ENCODE peak calls at places on chromosomes 1 and 21, in nine cellular contexts. F is BE2C, B is colonic mucosa, U is psoas muscle, N is cardiac muscle cell, V is HFFc6, A is mucosa of descending colon, C is A549, E is endothelial cell. M is an unnamed sample.

GRCh38 chr1:55209247-55209646 is 5.9 kb downstream of the USP24 start:
- DNase-seq in F (no peak), B (no peak), U (no peak), N (no peak), V (no peak), A (no peak), C (no peak), E (no peak), M (no peak)

GRCh38 chr1:76023669-76024407 is 50.7 kb upstream of the ST6GALNAC3 start:
- DNase-seq in F (no peak), B (no peak), U (no peak), N (no peak), V (peak), A (no peak), C (no peak), E (no peak), M (no peak)

GRCh38 chr1:235573880-235574279 is 69.6 kb upstream of the B3GALNT2 start:
- DNase-seq in F (no peak), B (no peak), U (no peak), N (no peak), V (no peak), A (no peak), C (no peak), E (no peak), M (no peak)

GRCh38 chr1:192573499-192573898 is 2.1 kb upstream of the RGS1 start:
- DNase-seq in F (no peak), B (no peak), U (no peak), N (no peak), V (peak), A (no peak), C (no peak), E (no peak), M (no peak)

GRCh38 chr1:200176798-200177197 is 149.3 kb downstream of the NR5A2 start:
- DNase-seq in F (no peak), B (no peak), U (no peak), N (no peak), V (no peak), A (no peak), C (no peak), E (no peak), M (no peak)

GRCh38 chr1:22661880-22662279 is 8.8 kb downstream of the C1QB start:
- DNase-seq in F (no peak), B (no peak), U (no peak), N (no peak), V (no peak), A (no peak), C (no peak), E (no peak), M (no peak)

GRCh38 chr1:110087812-110088738 is 17.6 kb upstream of the ALX3 start:
- DNase-seq in F (peak), B (peak), U (no peak), N (peak), V (peak), A (no peak), C (peak), E (peak), M (peak)

GRCh38 chr21:34795152-34796141 is 126.7 kb downstream of the CLIC6 start:
- DNase-seq in F (no peak), B (peak), U (peak), N (no peak), V (peak), A (peak), C (peak), E (no peak), M (no peak)

GRCh38 chr1:186183970-186184628 is 191.0 kb downstream of the TPR start:
- DNase-seq in F (no peak), B (no peak), U (no peak), N (no peak), V (peak), A (no peak), C (no peak), E (no peak), M (peak)

GRCh38 chr1:230796626-230797025 is 49.4 kb downstream of the CAPN9 start:
- DNase-seq in F (no peak), B (no peak), U (no peak), N (no peak), V (no peak), A (no peak), C (no peak), E (no peak), M (no peak)

GRCh38 chr1:230794871-230795645 is 47.9 kb downstream of the CAPN9 start:
- DNase-seq in F (no peak), B (no peak), U (no peak), N (no peak), V (no peak), A (no peak), C (no peak), E (no peak), M (no peak)

GRCh38 chr1:230798187-230798484 is 50.9 kb downstream of the CAPN9 start:
- DNase-seq in F (no peak), B (no peak), U (no peak), N (no peak), V (no peak), A (no peak), C (no peak), E (no peak), M (no peak)

GRCh38 chr1:230798491-230798890 is 51.3 kb downstream of the CAPN9 start:
- DNase-seq in F (no peak), B (no peak), U (no peak), N (no peak), V (no peak), A (no peak), C (no peak), E (no peak), M (no peak)

DNA sequence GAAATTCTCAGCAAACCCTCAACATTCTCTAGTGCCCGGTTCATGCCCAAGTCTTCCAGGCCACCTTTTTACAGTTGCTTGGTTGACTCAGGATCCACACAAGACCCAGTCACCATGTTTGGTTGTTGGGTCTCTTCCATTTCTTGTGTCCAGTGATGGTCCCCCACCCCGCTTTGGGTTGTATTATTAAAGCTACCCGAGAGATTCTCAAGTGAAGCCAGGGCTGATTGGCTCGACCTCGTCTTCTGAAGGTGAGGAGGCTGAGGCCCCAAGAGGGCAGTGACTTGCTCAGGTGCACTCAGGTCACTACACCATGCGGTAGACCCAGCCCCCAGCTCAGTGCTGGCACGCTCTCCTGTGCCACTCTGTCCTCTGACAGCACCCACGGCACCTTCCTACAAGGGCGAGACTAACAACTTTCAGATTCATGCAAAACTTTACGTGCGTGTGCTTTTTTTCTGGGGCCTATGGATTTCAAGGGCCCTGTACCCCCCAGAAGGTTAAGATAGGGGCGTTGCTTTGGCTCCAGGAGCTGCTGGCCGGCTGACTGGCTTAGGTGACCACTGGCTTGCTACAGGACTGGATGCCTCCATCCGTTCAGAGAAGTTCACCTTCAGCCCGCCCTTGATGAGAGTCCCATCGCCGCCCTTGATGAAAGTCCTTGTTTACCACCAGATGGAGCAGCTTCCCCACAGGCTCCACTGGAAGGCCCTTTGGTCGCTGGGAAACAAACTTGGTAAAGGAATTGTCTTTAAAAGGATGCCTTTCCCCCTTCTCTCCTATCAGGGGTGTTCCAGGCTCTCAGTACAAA is 50.4 kb downstream of the CAPN9 start:
- DNase-seq in F (peak), B (peak), U (peak), N (peak), V (peak), A (peak), C (peak), E (peak), M (peak)
- TF ChIP-seq CTCF in F (peak), B (peak), U (peak), N (peak), V (peak), A (no peak), C (peak), E (no peak), M (peak)

GRCh38 chr1:4650486-4650885 is 3.9 kb upstream of the AJAP1 start:
- DNase-seq in F (no peak), B (no peak), U (no peak), N (no peak), V (no peak), A (no peak), C (peak), E (no peak), M (no peak)
- TF ChIP-seq CTCF in F (no peak), B (no peak), U (no peak), N (no peak), V (no peak), A (no peak), C (no peak), E (no peak), M (no peak)

GRCh38 chr1:227923353-227924167 is 24.2 kb downstream of the WNT9A start:
- DNase-seq in F (peak), B (no peak), U (no peak), N (no peak), V (no peak), A (no peak), C (no peak), E (no peak), M (no peak)
- TF ChIP-seq CTCF in F (no peak), B (no peak), U (no peak), N (no peak), V (no peak), A (no peak), C (no peak), E (no peak), M (no peak)

DNA sequence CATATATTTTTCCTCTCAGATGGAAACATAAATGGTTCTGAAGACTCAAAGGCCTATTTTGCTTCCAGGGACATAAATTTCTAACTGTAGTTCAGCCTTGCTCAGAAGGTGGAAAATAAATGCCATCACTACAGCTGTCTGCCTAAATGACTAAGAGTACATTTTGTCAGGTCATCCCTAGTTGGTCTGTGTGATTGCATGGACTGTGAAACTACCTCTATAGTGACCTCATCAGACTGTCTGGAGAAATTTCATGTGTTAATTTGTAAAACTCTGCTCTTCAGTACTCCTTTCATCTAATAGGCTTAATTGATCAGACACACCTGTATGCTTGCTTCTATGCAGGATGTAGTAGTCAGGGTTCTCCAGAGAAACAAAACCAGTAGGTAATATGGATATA is 886.9 kb downstream of the AMY1C start:
- DNase-seq in F (no peak), B (no peak), U (no peak), N (no peak), V (no peak), A (no peak), C (peak), E (no peak), M (no peak)
- TF ChIP-seq CTCF in F (peak), B (no peak), U (no peak), N (no peak), V (no peak), A (no peak), C (no peak), E (no peak), M (no peak)

GRCh38 chr1:47935163-47935562 is 62.0 kb downstream of the TRABD2B start:
- DNase-seq in F (no peak), B (no peak), U (no peak), N (no peak), V (no peak), A (no peak), C (no peak), E (no peak), M (no peak)
- TF ChIP-seq CTCF in F (no peak), B (no peak), U (no peak), N (no peak), V (no peak), A (no peak), C (no peak), E (no peak), M (no peak)

DNA sequence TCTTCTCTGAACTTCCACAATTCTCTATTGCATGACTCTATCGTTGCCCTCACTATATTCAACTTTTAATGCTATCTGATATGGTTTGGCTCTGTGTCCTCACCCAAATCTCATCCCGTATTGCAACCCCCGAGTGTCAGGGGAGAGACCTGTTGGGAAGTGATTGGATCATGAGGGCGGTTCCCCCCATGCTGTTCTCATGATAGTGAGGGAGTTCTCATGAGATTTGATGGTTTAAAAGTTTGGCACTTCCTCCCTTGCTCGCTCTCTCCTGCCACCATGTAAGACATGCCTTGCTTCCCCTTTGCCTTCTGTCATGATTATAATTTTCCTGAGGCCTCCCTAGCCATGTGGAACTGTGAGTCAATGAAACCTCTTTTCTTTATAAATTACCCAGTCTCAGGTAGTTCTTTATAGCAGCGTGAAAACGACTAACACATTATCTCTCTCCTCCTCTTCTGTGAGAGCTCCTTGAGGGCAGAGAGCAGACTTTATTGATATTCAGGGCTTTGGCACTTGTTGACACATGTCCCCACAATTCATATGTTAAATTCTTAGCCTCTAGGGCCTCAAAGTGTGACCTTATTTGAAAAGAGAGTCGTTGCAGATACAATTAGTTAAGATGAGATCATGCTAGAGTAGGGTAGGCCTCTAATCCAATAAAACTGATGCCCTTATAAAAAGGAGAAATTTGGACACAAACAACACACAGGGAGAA is 52.1 kb downstream of the ADCY10 start:
- DNase-seq in F (no peak), B (no peak), U (no peak), N (no peak), V (no peak), A (no peak), C (no peak), E (no peak), M (no peak)
- TF ChIP-seq CTCF in F (no peak), B (no peak), U (no peak), N (no peak), V (no peak), A (no peak), C (no peak), E (no peak), M (no peak)

DNA sequence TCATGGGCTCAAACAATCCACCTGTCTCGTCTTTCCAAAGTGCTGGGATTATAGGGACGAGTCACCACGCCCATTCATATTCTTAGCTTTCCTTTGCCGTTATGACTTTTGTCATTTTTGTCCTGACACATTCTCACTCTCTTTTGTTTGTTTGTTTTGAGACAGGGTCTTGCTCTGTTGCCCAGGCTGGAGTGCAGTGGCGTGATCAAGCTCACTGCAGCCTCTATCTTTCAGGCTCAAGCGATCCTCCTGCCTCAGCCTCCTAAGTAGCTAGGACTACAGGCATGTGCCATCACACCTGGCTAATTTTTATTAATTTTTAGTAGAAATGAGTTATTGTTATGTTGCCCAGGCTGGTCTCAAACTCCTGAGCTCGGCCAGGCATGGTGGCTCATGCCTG is 11.8 kb upstream of the MED18 start:
- DNase-seq in F (no peak), B (no peak), U (no peak), N (no peak), V (no peak), A (no peak), C (no peak), E (no peak), M (no peak)
- TF ChIP-seq CTCF in F (no peak), B (no peak), U (no peak), N (no peak), V (no peak), A (no peak), C (no peak), E (no peak), M (no peak)

DNA sequence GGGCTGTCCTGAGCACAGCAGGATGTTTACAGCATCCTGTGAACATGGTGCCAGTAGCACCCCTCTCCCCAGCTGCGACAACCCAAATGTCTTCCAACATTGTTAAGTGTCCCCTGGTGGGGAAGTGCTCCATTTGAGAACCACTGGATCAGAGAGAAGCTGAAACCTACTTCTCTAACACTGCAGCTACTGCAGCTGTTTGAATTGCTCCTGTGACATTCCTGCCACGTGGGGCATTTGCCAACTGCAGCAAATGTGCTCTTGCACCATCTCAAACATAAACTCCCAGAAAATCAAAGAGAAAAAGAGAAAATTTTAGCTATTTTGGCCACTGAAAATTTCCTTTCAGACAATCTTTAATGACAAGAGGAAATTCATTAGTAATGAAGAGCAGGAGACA is 11.0 kb downstream of the SLC2A5 start:
- DNase-seq in F (no peak), B (no peak), U (peak), N (no peak), V (no peak), A (no peak), C (no peak), E (no peak), M (no peak)
- TF ChIP-seq CTCF in F (peak), B (no peak), U (peak), N (peak), V (peak), A (no peak), C (no peak), E (no peak), M (peak)

GRCh38 chr1:178998295-178998694 is 27.4 kb upstream of the FAM20B start:
- DNase-seq in F (no peak), B (no peak), U (no peak), N (no peak), V (no peak), A (no peak), C (no peak), E (no peak), M (no peak)
- TF ChIP-seq CTCF in F (no peak), B (no peak), U (no peak), N (no peak), V (no peak), A (no peak), C (no peak), E (no peak), M (no peak)